ENCODE peak calls at places on chromosomes 3 and 15, in nine cellular contexts. K is HuH-7.5; J is activated naive CD4-positive, alpha-beta T cell; E is ovary; R is MCF 10A; Z is COR-L47; X is activated effector memory CD4-positive, alpha-beta T cell treated with Interleukin-2 at 50 U/mL for 16 hours; U is renal cortical epithelial cell; W is glutamatergic neuron. Y is an unnamed sample.

GRCh38 chr3:23739536-23739935 is 66.2 kb upstream of the UBE2E1 start:
- DNase-seq in K (no peak), J (no peak), E (no peak), R (peak), Z (no peak), X (no peak), U (peak), W (no peak), Y (no peak)

GRCh38 chr15:101276501-101277037 is 716 bp downstream of the SELENOS start:
- DNase-seq in K (no peak), J (no peak), E (no peak), R (peak), Z (no peak), X (no peak), U (no peak), W (no peak), Y (no peak)

GRCh38 chr15:38069001-38069400 is 134.6 kb downstream of the TMCO5A start:
- DNase-seq in K (peak), J (no peak), E (no peak), R (peak), Z (no peak), X (no peak), U (peak), W (no peak), Y (peak)

GRCh38 chr3:70726966-70727365 is 414.5 kb upstream of the MDFIC2 start:
- DNase-seq in K (no peak), J (no peak), E (no peak), R (no peak), Z (no peak), X (no peak), U (peak), W (no peak), Y (no peak)

GRCh38 chr3:43978708-43979107 is 263.0 kb upstream of the TOPAZ1 start:
- DNase-seq in K (no peak), J (no peak), E (no peak), R (no peak), Z (no peak), X (no peak), U (no peak), W (no peak), Y (no peak)

GRCh38 chr15:39171944-39172368 is 408.9 kb upstream of the THBS1 start:
- DNase-seq in K (peak), J (no peak), E (peak), R (peak), Z (peak), X (no peak), U (peak), W (no peak), Y (peak)

GRCh38 chr15:59691194-59691805 is 2.2 kb upstream of the BNIP2 start:
- DNase-seq in K (no peak), J (peak), E (peak), R (peak), Z (peak), X (no peak), U (peak), W (peak), Y (peak)

GRCh38 chr15:65189102-65189740 is 4.1 kb upstream of the CLPX start:
- DNase-seq in K (peak), J (no peak), E (peak), R (peak), Z (peak), X (no peak), U (peak), W (no peak), Y (no peak)

GRCh38 chr3:127183931-127184869 is 8.7 kb upstream of the PRR23E start:
- DNase-seq in K (no peak), J (no peak), E (no peak), R (no peak), Z (no peak), X (no peak), U (no peak), W (no peak), Y (no peak)

GRCh38 chr15:28017423-28017924 is 81.6 kb downstream of the OCA2 start:
- DNase-seq in K (peak), J (no peak), E (no peak), R (no peak), Z (peak), X (no peak), U (peak), W (peak), Y (peak)

GRCh38 chr3:187947927-187948682 is 202.8 kb upstream of the BCL6 start:
- DNase-seq in K (no peak), J (no peak), E (no peak), R (no peak), Z (no peak), X (no peak), U (no peak), W (no peak), Y (no peak)

GRCh38 chr15:79179597-79179996 is 89.0 kb upstream of the RASGRF1 start:
- DNase-seq in K (no peak), J (no peak), E (no peak), R (no peak), Z (no peak), X (no peak), U (no peak), W (no peak), Y (no peak)

GRCh38 chr15:76987896-76988860 is 6.7 kb upstream of the PSTPIP1 start:
- DNase-seq in K (no peak), J (no peak), E (no peak), R (no peak), Z (no peak), X (no peak), U (no peak), W (no peak), Y (no peak)

GRCh38 chr3:155494332-155494731 is 200.8 kb upstream of the STRIT1 start:
- DNase-seq in K (no peak), J (no peak), E (no peak), R (no peak), Z (no peak), X (no peak), U (no peak), W (no peak), Y (no peak)

GRCh38 chr3:138470687-138471086 is 36.3 kb downstream of the ESYT3 start:
- DNase-seq in K (no peak), J (no peak), E (no peak), R (no peak), Z (no peak), X (no peak), U (no peak), W (no peak), Y (no peak)

GRCh38 chr3:112773864-112774263 is 72.8 kb downstream of the CD200R1L start:
- DNase-seq in K (no peak), J (no peak), E (no peak), R (peak), Z (peak), X (peak), U (peak), W (no peak), Y (no peak)

GRCh38 chr3:25086721-25087120 is 341.3 kb upstream of the RARB start:
- DNase-seq in K (no peak), J (no peak), E (no peak), R (no peak), Z (no peak), X (no peak), U (no peak), W (no peak), Y (no peak)

GRCh38 chr3:186492594-186492993 is 51.6 kb downstream of the CRYGS start:
- DNase-seq in K (no peak), J (no peak), E (no peak), R (no peak), Z (no peak), X (no peak), U (no peak), W (no peak), Y (no peak)

GRCh38 chr3:195259146-195259563 is 11.8 kb downstream of the XXYLT1 start:
- DNase-seq in K (no peak), J (no peak), E (no peak), R (no peak), Z (no peak), X (peak), U (peak), W (no peak), Y (no peak)

GRCh38 chr3:153029350-153029749 is 132.7 kb upstream of the RAP2B start:
- DNase-seq in K (no peak), J (no peak), E (no peak), R (peak), Z (no peak), X (no peak), U (no peak), W (no peak), Y (no peak)

GRCh38 chr3:112074616-112075497 is 11.3 kb upstream of the C3orf52 start:
- DNase-seq in K (peak), J (peak), E (no peak), R (peak), Z (peak), X (no peak), U (peak), W (no peak), Y (peak)

GRCh38 chr3:30691249-30691880 is 85.0 kb downstream of the TGFBR2 start:
- DNase-seq in K (no peak), J (no peak), E (no peak), R (no peak), Z (no peak), X (no peak), U (no peak), W (no peak), Y (no peak)

GRCh38 chr3:183807329-183807728 is 18.0 kb downstream of the MAP6D1 start:
- DNase-seq in K (no peak), J (no peak), E (no peak), R (no peak), Z (peak), X (no peak), U (no peak), W (no peak), Y (peak)

GRCh38 chr3:137524751-137525150 is 239.4 kb upstream of the SOX14 start:
- DNase-seq in K (no peak), J (no peak), E (no peak), R (no peak), Z (no peak), X (no peak), U (no peak), W (no peak), Y (no peak)

GRCh38 chr3:64530434-64531049 is 157.3 kb downstream of the ADAMTS9 start:
- DNase-seq in K (peak), J (no peak), E (peak), R (peak), Z (peak), X (no peak), U (peak), W (peak), Y (peak)

GRCh38 chr3:17740703-17741102 is 1.7 kb downstream of the TBC1D5 start:
- DNase-seq in K (peak), J (no peak), E (no peak), R (peak), Z (no peak), X (no peak), U (peak), W (no peak), Y (peak)

GRCh38 chr15:50418041-50418583 is 6.1 kb upstream of the USP8 start:
- DNase-seq in K (no peak), J (no peak), E (no peak), R (no peak), Z (no peak), X (no peak), U (no peak), W (no peak), Y (no peak)

GRCh38 chr3:9862391-9863235 is 17.4 kb downstream of the CIDEC start:
- DNase-seq in K (peak), J (peak), E (peak), R (no peak), Z (no peak), X (no peak), U (no peak), W (peak), Y (no peak)

GRCh38 chr15:63860161-63860954 is 26.6 kb upstream of the HERC1 start:
- DNase-seq in K (no peak), J (peak), E (no peak), R (no peak), Z (no peak), X (peak), U (no peak), W (no peak), Y (no peak)

GRCh38 chr3:150385296-150386242 is 22.5 kb upstream of the TSC22D2 start:
- DNase-seq in K (no peak), J (no peak), E (no peak), R (no peak), Z (no peak), X (no peak), U (no peak), W (no peak), Y (no peak)

GRCh38 chr3:13080026-13080425 is 6.8 kb upstream of the IQSEC1 start:
- DNase-seq in K (no peak), J (no peak), E (no peak), R (no peak), Z (no peak), X (no peak), U (no peak), W (no peak), Y (no peak)